ENCODE peak calls at places on chromosomes 3 and 15, in ten cellular contexts. V is HT1080; J is OCI-LY7; P is ELR; K is myocyte; L is H4; Q is activated T-helper 1 cell treated with anti-CD3 and anti-CD28 coated beads, Interleukin-12 subunit alpha, Interleukin-12 subunit beta, Interleukin-2, Interleukin-4 antibody, amounts not matched to agents 30 ng/mL and 10 ng/mL and 1 ng/mL, durations not matched to agents 14 hours and 24 hours and 36 hours; Y is right atrium auricular region; R is AG04450; T is NCI-H82. B is an unnamed sample.

GRCh38 chr3:10804183-10804648 is 11.8 kb upstream of the SLC6A11 start:
- DNase-seq in L (no peak), T (no peak), Y (no peak), P (peak), K (no peak), V (no peak), J (no peak), Q (no peak), R (no peak), B (no peak)

GRCh38 chr3:38457111-38458003 is 3.7 kb downstream of the ACVR2B start:
- DNase-seq in K (peak), R (no peak), J (no peak), V (no peak), P (no peak), L (no peak), Y (no peak), T (no peak), Q (no peak), B (no peak)

GRCh38 chr3:146543461-146544012 is 870 bp downstream of the PLSCR1 start:
- DNase-seq in J (peak), R (no peak), Q (no peak), P (peak), Y (no peak), K (no peak), V (peak), L (no peak), T (peak), B (no peak)

GRCh38 chr15:32867313-32867626 is 149.5 kb downstream of the GREM1 start:
- DNase-seq in L (peak), V (peak), T (no peak), J (no peak), R (peak), Y (no peak), P (peak), Q (no peak), K (peak), B (no peak)

GRCh38 chr15:60695713-60696522 is 217.0 kb upstream of the ICE2 start:
- DNase-seq in Q (peak), L (no peak), J (no peak), Y (no peak), P (no peak), K (no peak), R (no peak), T (no peak), V (peak), B (no peak)

GRCh38 chr15:77107531-77108355 is 36.8 kb upstream of the TSPAN3 start:
- DNase-seq in Q (peak), Y (peak), R (peak), K (peak), T (peak), J (peak), P (peak), V (peak), L (peak), B (peak)

GRCh38 chr15:63872759-63873510 is 39.2 kb upstream of the HERC1 start:
- DNase-seq in K (no peak), J (no peak), Y (no peak), V (no peak), Q (no peak), L (no peak), T (peak), P (peak), R (no peak), B (peak)

GRCh38 chr3:72802001-72802400 is 46.2 kb downstream of the SHQ1 start:
- DNase-seq in V (no peak), K (no peak), Q (no peak), J (no peak), R (no peak), P (no peak), L (no peak), T (no peak), Y (no peak), B (no peak)

GRCh38 chr3:107068980-107069379 is 308.3 kb upstream of the CCDC54 start:
- DNase-seq in K (peak), P (peak), R (peak), Q (no peak), J (no peak), V (peak), L (peak), T (no peak), Y (no peak), B (peak)

GRCh38 chr15:70267879-70268278 is 170.2 kb upstream of the TLE3 start:
- DNase-seq in L (no peak), T (no peak), Y (no peak), K (no peak), J (no peak), P (peak), V (peak), Q (no peak), R (no peak), B (no peak)

GRCh38 chr3:46988616-46989015 is 9.2 kb downstream of the NBEAL2 start:
- DNase-seq in Q (no peak), J (no peak), R (no peak), V (no peak), L (no peak), T (no peak), Y (no peak), K (no peak), P (no peak), B (no peak)

GRCh38 chr3:171257251-171258179 is 202.7 kb downstream of the TNIK start:
- DNase-seq in K (peak), R (no peak), J (no peak), Y (no peak), V (peak), Q (no peak), T (no peak), P (peak), L (no peak), B (no peak)

GRCh38 chr3:52084954-52085730 is 28.8 kb upstream of the DUSP7 start:
- DNase-seq in Y (no peak), R (no peak), V (peak), L (no peak), Q (no peak), J (peak), K (peak), T (no peak), P (no peak), B (no peak)

GRCh38 chr3:111315911-111316310 is 226.1 kb upstream of the CD96 start:
- DNase-seq in T (no peak), K (peak), Y (no peak), V (no peak), Q (no peak), R (peak), P (peak), L (no peak), J (no peak), B (no peak)

GRCh38 chr3:26625187-26625586 is 2.6 kb downstream of the LRRC3B start:
- DNase-seq in V (no peak), L (no peak), K (no peak), T (no peak), Q (no peak), P (no peak), Y (no peak), J (no peak), R (no peak), B (no peak)

GRCh38 chr3:148329481-148330220 is 368.1 kb upstream of the AGTR1 start:
- DNase-seq in L (peak), R (no peak), V (peak), Y (no peak), K (no peak), P (peak), Q (no peak), J (no peak), T (no peak), B (no peak)

GRCh38 chr3:43919067-43919466 is 228.3 kb downstream of the ABHD5 start:
- DNase-seq in J (no peak), R (no peak), P (peak), Y (no peak), V (peak), Q (no peak), L (no peak), T (no peak), K (peak), B (no peak)

GRCh38 chr15:82315519-82316246 is 33.6 kb downstream of the GOLGA6L10 start:
- DNase-seq in R (no peak), K (peak), Y (no peak), V (no peak), J (no peak), L (no peak), P (no peak), Q (no peak), T (no peak), B (no peak)

GRCh38 chr3:58386966-58387365 is 46.7 kb downstream of the PDHB start:
- DNase-seq in P (peak), R (peak), T (no peak), K (peak), J (no peak), Y (peak), V (peak), L (no peak), Q (no peak), B (peak)

GRCh38 chr15:29568840-29569532 is 253.3 kb downstream of the TJP1 start:
- DNase-seq in J (peak), L (peak), R (no peak), T (peak), Q (no peak), K (peak), V (peak), Y (no peak), P (peak), B (no peak)

GRCh38 chr3:18207232-18207631 is 217.9 kb downstream of the SATB1 start:
- DNase-seq in K (no peak), L (no peak), V (no peak), P (no peak), J (no peak), Y (no peak), R (no peak), T (no peak), Q (no peak), B (no peak)

GRCh38 chr3:139225551-139225950 is 118.3 kb upstream of the MRPS22 start:
- DNase-seq in P (peak), V (peak), K (peak), L (peak), R (no peak), J (no peak), Y (no peak), Q (no peak), T (no peak), B (no peak)

GRCh38 chr3:127196466-127197299 is 3.8 kb downstream of the PRR23E start:
- DNase-seq in J (no peak), Y (no peak), P (no peak), T (no peak), K (no peak), V (no peak), L (no peak), Q (no peak), R (no peak), B (no peak)

GRCh38 chr3:189001559-189001958 is 170.2 kb upstream of the TPRG1 start:
- DNase-seq in J (no peak), P (peak), Y (no peak), L (peak), Q (no peak), K (peak), R (peak), T (no peak), V (peak), B (no peak)

GRCh38 chr3:20073683-20074082 is 33.4 kb downstream of the KAT2B start:
- DNase-seq in L (no peak), T (peak), V (no peak), P (no peak), K (no peak), R (no peak), J (no peak), Q (no peak), Y (no peak), B (no peak)

GRCh38 chr15:60937278-60937677 is 291.8 kb downstream of the RORA start:
- DNase-seq in L (no peak), R (no peak), Y (no peak), T (no peak), K (no peak), V (no peak), J (no peak), Q (no peak), P (no peak), B (no peak)

GRCh38 chr15:91866371-91866905 is 12.9 kb downstream of the SLCO3A1 start:
- DNase-seq in T (no peak), L (no peak), K (no peak), Q (no peak), P (no peak), Y (no peak), R (no peak), J (no peak), V (no peak), B (no peak)

GRCh38 chr3:132034097-132034485 is 723 bp downstream of the CPNE4 start:
- DNase-seq in P (no peak), R (no peak), V (no peak), L (no peak), T (peak), Q (no peak), Y (no peak), J (no peak), K (no peak), B (no peak)

GRCh38 chr15:73794501-73795133 is 41.5 kb upstream of the INSYN1 start:
- DNase-seq in K (no peak), L (peak), Q (no peak), Y (no peak), J (no peak), R (no peak), P (peak), T (no peak), V (peak), B (no peak)

GRCh38 chr3:129554356-129555120 is 11.6 kb downstream of the H1-8 start:
- DNase-seq in V (no peak), Q (no peak), K (peak), J (peak), T (no peak), L (no peak), Y (no peak), P (no peak), R (no peak), B (no peak)

GRCh38 chr15:97521894-97522293 is 438.6 kb upstream of the ARRDC4 start:
- DNase-seq in Y (peak), R (no peak), L (no peak), P (peak), Q (no peak), T (peak), V (no peak), J (no peak), K (peak), B (peak)

GRCh38 chr3:173096994-173097785 is 43.8 kb downstream of the SPATA16 start:
- DNase-seq in Y (no peak), J (no peak), R (no peak), P (peak), K (no peak), V (peak), T (no peak), L (no peak), Q (no peak), B (no peak)

GRCh38 chr15:35723120-35723707 is 177.2 kb upstream of the DPH6 start:
- DNase-seq in Q (no peak), J (no peak), R (no peak), V (peak), K (no peak), L (no peak), P (no peak), Y (no peak), T (no peak), B (no peak)

GRCh38 chr3:128497305-128498126 is 4.5 kb upstream of the GATA2 start:
- DNase-seq in Y (no peak), Q (peak), L (peak), P (peak), K (peak), R (no peak), J (peak), T (peak), V (no peak), B (peak)

GRCh38 chr15:98904466-98905048 is 103.0 kb downstream of the PGPEP1L start:
- DNase-seq in J (peak), Y (no peak), T (peak), L (peak), K (peak), R (peak), Q (no peak), P (peak), V (peak), B (peak)

GRCh38 chr15:63234479-63234878 is 42.9 kb upstream of the APH1B start:
- DNase-seq in J (no peak), Y (peak), Q (no peak), T (no peak), P (peak), V (no peak), R (no peak), L (peak), K (peak), B (no peak)

GRCh38 chr15:58438956-58439355 is 7.2 kb downstream of the LIPC start:
- DNase-seq in Q (peak), J (peak), K (peak), T (peak), V (peak), L (peak), P (peak), R (peak), Y (no peak), B (no peak)

GRCh38 chr15:65920825-65921309 is 51.6 kb downstream of the RAB11A start:
- DNase-seq in K (peak), T (no peak), P (no peak), L (no peak), J (no peak), Y (no peak), Q (no peak), V (no peak), R (no peak), B (no peak)

GRCh38 chr15:58562135-58562534 is 130.3 kb downstream of the LIPC start:
- DNase-seq in Y (peak), J (no peak), L (no peak), R (no peak), P (no peak), T (peak), K (peak), Q (no peak), V (no peak), B (no peak)

GRCh38 chr3:188170461-188171459 is 16.8 kb downstream of the LPP start:
- DNase-seq in K (no peak), R (no peak), Y (no peak), Q (no peak), V (no peak), L (no peak), T (no peak), J (peak), P (no peak), B (no peak)

B was measured in occipital lobe.